ENCODE peak calls at places on chromosomes 5 and 9, in ten cellular contexts. F is heart right ventricle, D is OCI-LY7, M is AG04449, H is psoas muscle, N is foreskin fibroblast, O is heart left ventricle, Z is neural progenitor cell, P is astrocyte of the spinal cord, X is Peyer's patch. A is an unnamed sample.

GRCh38 chr5:176436641-176437040 is 11.5 kb upstream of the FAF2 start:
- DNase-seq in F (no peak), D (peak; percentile 13), M (no peak), H (no peak), N (peak; percentile 42), O (no peak), Z (no peak), P (peak; percentile 22), X (no peak), A (no peak)

GRCh38 chr9:96604005-96604320 is 15.7 kb downstream of the CDC14B start:
- DNase-seq in F (no peak), D (no peak), M (no peak), H (peak; percentile 50), N (peak; percentile 37), O (no peak), Z (no peak), P (no peak), X (no peak), A (no peak)

GRCh38 chr9:129866373-129867137 is 31.3 kb downstream of the USP20 start:
- DNase-seq in F (no peak), D (no peak), M (no peak), H (no peak), N (peak; percentile 20), O (no peak), Z (no peak), P (no peak), X (no peak), A (no peak)

GRCh38 chr5:171444582-171444981 is 25.1 kb downstream of the FGF18 start:
- DNase-seq in F (no peak), D (no peak), M (no peak), H (no peak), N (no peak), O (no peak), Z (no peak), P (peak; percentile 40), X (no peak), A (peak; percentile 69)

GRCh38 chr5:76104027-76104426 is 20.8 kb downstream of the SV2C start:
- DNase-seq in F (no peak), D (peak; percentile 20), M (no peak), H (no peak), N (no peak), O (no peak), Z (peak; percentile 76), P (peak; percentile 27), X (no peak), A (no peak)

GRCh38 chr5:180090098-180090768 is 18.7 kb upstream of the RNF130 start:
- DNase-seq in F (peak; percentile 81), D (peak; percentile 55), M (no peak), H (peak; percentile 76), N (peak; percentile 58), O (peak; percentile 72), Z (peak; percentile 95), P (peak; percentile 56), X (peak; percentile 79), A (no peak)

GRCh38 chr9:7967093-7967827 is 167.7 kb upstream of the DMAC1 start:
- DNase-seq in F (no peak), D (peak; percentile 22), M (no peak), H (no peak), N (no peak), O (no peak), Z (no peak), P (no peak), X (no peak), A (no peak)

GRCh38 chr9:93020151-93020550 is 38.4 kb upstream of the SUSD3 start:
- DNase-seq in F (no peak), D (no peak), M (no peak), H (no peak), N (no peak), O (no peak), Z (no peak), P (no peak), X (no peak), A (no peak)

GRCh38 chr5:150989695-150990094 is 30.7 kb upstream of the GPX3 start:
- DNase-seq in F (no peak), D (peak; percentile 29), M (no peak), H (no peak), N (no peak), O (no peak), Z (peak; percentile 39), P (no peak), X (no peak), A (no peak)

GRCh38 chr5:142255831-142256230 is 69.0 kb downstream of the SPRY4 start:
- DNase-seq in F (no peak), D (no peak), M (no peak), H (no peak), N (no peak), O (no peak), Z (no peak), P (no peak), X (no peak), A (no peak)

GRCh38 chr9:89309608-89310485 is 1.1 kb upstream of the CKS2 start:
- DNase-seq in F (no peak), D (peak; percentile 36), M (no peak), H (no peak), N (no peak), O (no peak), Z (peak; percentile 10), P (no peak), X (no peak), A (no peak)

GRCh38 chr9:96620155-96620514 is 492 bp upstream of the CDC14B start:
- DNase-seq in F (no peak), D (no peak), M (no peak), H (no peak), N (no peak), O (no peak), Z (peak; percentile 6), P (no peak), X (no peak), A (no peak)

GRCh38 chr5:22855824-22856223 is 2.7 kb upstream of the CDH12 start:
- DNase-seq in F (no peak), D (no peak), M (no peak), H (no peak), N (no peak), O (no peak), Z (no peak), P (no peak), X (no peak), A (no peak)

GRCh38 chr5:22850981-22851380 is 2.2 kb downstream of the CDH12 start:
- DNase-seq in F (no peak), D (no peak), M (no peak), H (no peak), N (no peak), O (no peak), Z (no peak), P (no peak), X (no peak), A (peak; percentile 74)

GRCh38 chr5:22852807-22853670 is at the start of gene CDH12:
- DNase-seq in F (no peak), D (no peak), M (no peak), H (no peak), N (no peak), O (no peak), Z (peak; percentile 77), P (peak; percentile 1), X (no peak), A (no peak)
- H3K4me3 ChIP-seq in F (peak within 1 kb of the TSS; percentile 22), D (no peak within 1 kb of the TSS), M (no peak within 1 kb of the TSS), H (peak within 1 kb of the TSS; percentile 41), N (peak within 1 kb of the TSS; percentile 23), O (peak within 1 kb of the TSS; percentile 30), Z (peak within 1 kb of the TSS; percentile 52), P (peak within 1 kb of the TSS; percentile 26), X (no peak within 1 kb of the TSS), A (peak within 1 kb of the TSS; percentile 65)

GRCh38 chr5:29697786-29698414 is 1495.6 kb upstream of the CDH6 start:
- DNase-seq in F (no peak), D (no peak), M (no peak), H (no peak), N (no peak), O (no peak), Z (peak; percentile 58), P (no peak), X (no peak), A (peak; percentile 13)
- TF ChIP-seq CTCF in F (no peak), D (peak; percentile 40), M (no peak), H (no peak), N (no peak), O (no peak), Z (peak; percentile 64), P (no peak), X (no peak), A (peak; percentile 61)

GRCh38 chr5:173240091-173241050 is 5.4 kb upstream of the NKX2-5 start:
- DNase-seq in F (no peak), D (no peak), M (no peak), H (no peak), N (no peak), O (no peak), Z (peak; percentile 59), P (no peak), X (no peak), A (no peak)
- H3K4me3 ChIP-seq in F (peak overlapping the region; percentile 56), D (no peak overlapping the region), M (no peak overlapping the region), H (no peak overlapping the region), N (no peak overlapping the region), O (no peak overlapping the region), Z (no peak overlapping the region), P (no peak overlapping the region), X (no peak overlapping the region), A (no peak overlapping the region)

DNA sequence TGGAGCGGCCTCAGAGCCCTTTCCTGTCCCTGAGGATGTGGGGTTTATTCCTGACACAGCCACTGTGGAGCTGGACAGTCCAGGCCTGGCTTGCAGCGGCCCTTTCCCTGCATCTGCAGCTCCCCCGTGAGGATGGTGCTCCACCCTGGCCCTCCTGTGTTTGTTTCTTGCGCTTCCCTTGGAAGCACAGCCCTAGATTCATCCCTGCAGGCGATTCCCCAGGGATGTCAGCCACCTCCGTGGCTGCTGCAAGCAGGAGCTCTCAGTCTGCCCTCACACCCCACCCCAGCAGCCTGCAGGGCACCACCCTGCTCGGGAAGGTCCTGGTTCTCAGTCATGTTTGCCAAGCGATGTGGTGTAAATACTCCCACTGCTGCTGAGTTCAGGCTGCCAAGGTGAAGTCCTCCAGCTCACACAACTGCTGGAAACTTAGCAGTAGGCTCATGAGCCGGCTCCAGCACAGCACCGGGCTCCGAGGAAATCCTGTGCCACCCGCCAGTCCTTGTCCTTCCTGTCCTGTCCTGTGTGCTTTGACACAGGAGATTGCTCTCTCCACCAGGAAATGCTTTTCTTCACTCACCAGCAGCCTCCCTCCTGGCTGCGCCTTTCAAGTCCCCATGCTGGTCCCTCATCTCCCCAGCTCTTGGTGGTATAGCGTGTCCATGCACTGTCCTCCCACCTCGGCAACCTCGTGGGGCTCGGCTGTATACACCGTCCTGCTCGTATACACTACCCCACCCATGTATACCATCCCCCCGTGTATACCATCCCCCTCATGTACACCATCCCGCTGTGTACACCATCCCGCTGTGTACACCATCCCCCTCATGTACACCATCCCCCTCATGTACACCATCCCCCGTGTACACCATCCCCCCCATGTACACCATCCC is 16.2 kb downstream of the ROPN1L start:
- DNase-seq in F (peak; percentile 46), D (no peak), M (no peak), H (no peak), N (no peak), O (peak; percentile 40), Z (peak; percentile 49), P (no peak), X (peak; percentile 48), A (no peak)
- TF ChIP-seq CTCF in F (peak; percentile 31), D (no peak), M (peak; percentile 39), H (no peak), N (no peak), O (no peak), Z (peak; percentile 29), P (no peak), X (no peak), A (no peak)

GRCh38 chr5:99061711-99062110 is 132.9 kb upstream of the CHD1 start:
- DNase-seq in F (no peak), D (no peak), M (no peak), H (no peak), N (peak; percentile 66), O (no peak), Z (no peak), P (peak; percentile 72), X (no peak), A (no peak)
- H3K4me3 ChIP-seq in F (no peak overlapping the region), D (no peak overlapping the region), M (peak overlapping the region; percentile 36), H (no peak overlapping the region), N (peak overlapping the region; percentile 37), O (no peak overlapping the region), Z (no peak overlapping the region), P (no peak overlapping the region), X (no peak overlapping the region), A (no peak overlapping the region)

A was measured in retinal pigment epithelial cell.